ENCODE peak calls at places on chromosomes 2 and 18, in eight cellular contexts. F, H, C, M, R, T, Q and U are unnamed samples.

GRCh38 chr18:77131100-77131651 is 1.4 kb downstream of the MBP start:
- DNase-seq in F (peak), H (no peak), C (no peak), M (no peak), R (peak), T (no peak), Q (no peak), U (no peak)

GRCh38 chr2:236702693-236703092 is 133.1 kb downstream of the ACKR3 start:
- DNase-seq in F (no peak), H (no peak), C (no peak), M (no peak), R (no peak), T (no peak), Q (no peak), U (no peak)

GRCh38 chr18:74724186-74724585 is 126.5 kb downstream of the ZNF407 start:
- DNase-seq in F (no peak), H (no peak), C (no peak), M (no peak), R (no peak), T (no peak), Q (no peak), U (no peak)

GRCh38 chr18:57728941-57729511 is 74.1 kb downstream of the ATP8B1 start:
- DNase-seq in F (no peak), H (no peak), C (no peak), M (no peak), R (peak), T (no peak), Q (no peak), U (no peak)

GRCh38 chr2:5694016-5694690 is 2.0 kb downstream of the SOX11 start:
- DNase-seq in F (no peak), H (peak), C (no peak), M (no peak), R (peak), T (no peak), Q (no peak), U (no peak)

GRCh38 chr2:23916727-23917458 is 10.0 kb downstream of the ATAD2B start:
- DNase-seq in F (no peak), H (no peak), C (no peak), M (no peak), R (no peak), T (no peak), Q (no peak), U (no peak)

GRCh38 chr2:126913329-126913728 is 14.6 kb downstream of the TEX51 start:
- DNase-seq in F (no peak), H (no peak), C (no peak), M (no peak), R (no peak), T (no peak), Q (no peak), U (no peak)

GRCh38 chr2:39216495-39217191 is 27.1 kb downstream of the CDKL4 start:
- DNase-seq in F (peak), H (no peak), C (no peak), M (peak), R (peak), T (no peak), Q (no peak), U (no peak)

GRCh38 chr2:34705556-34706247 is 1106.6 kb upstream of the FAM98A start:
- DNase-seq in F (no peak), H (no peak), C (no peak), M (no peak), R (no peak), T (no peak), Q (no peak), U (no peak)

GRCh38 chr2:113700186-113700841 is 56.1 kb downstream of the SLC35F5 start:
- DNase-seq in F (peak), H (peak), C (no peak), M (peak), R (no peak), T (no peak), Q (no peak), U (peak)

GRCh38 chr18:31102941-31103340 is 720 bp upstream of the DSC2 start:
- DNase-seq in F (no peak), H (no peak), C (no peak), M (no peak), R (peak), T (no peak), Q (no peak), U (no peak)

GRCh38 chr18:45628979-45629958 is 14.0 kb downstream of the SLC14A2 start:
- DNase-seq in F (no peak), H (no peak), C (no peak), M (no peak), R (no peak), T (no peak), Q (no peak), U (no peak)

GRCh38 chr18:51559198-51559901 is 361.9 kb upstream of the MEX3C start:
- DNase-seq in F (no peak), H (no peak), C (no peak), M (no peak), R (peak), T (no peak), Q (no peak), U (no peak)